ENCODE peak calls at places on chromosomes 12 and 14, in ten cellular contexts. V is NCI-H446, X is T-helper 2 cell, D is EL, P is ovary, Z is NCI-H1092, C is left ventricle myocardium superior, M is caudate nucleus, W is mesendoderm, R is GM23248. B is an unnamed sample.

GRCh38 chr14:22334627-22335026 is 254.4 kb downstream of the DAD1 start:
- DNase-seq in M (no peak), Z (no peak), C (no peak), R (no peak), X (no peak), P (no peak), V (no peak), W (no peak), D (no peak), B (no peak)

GRCh38 chr12:3453947-3454675 is 36.9 kb upstream of the PRMT8 start:
- DNase-seq in M (no peak), P (no peak), D (peak), V (no peak), R (peak), W (no peak), C (no peak), X (no peak), Z (no peak), B (no peak)

GRCh38 chr12:109948382-109948781 is 47.8 kb downstream of the GIT2 start:
- DNase-seq in Z (no peak), X (no peak), R (no peak), M (no peak), P (no peak), W (no peak), D (no peak), C (no peak), V (no peak), B (no peak)

GRCh38 chr12:131061041-131061806 is 107.5 kb downstream of the ADGRD1 start:
- DNase-seq in P (no peak), X (no peak), C (no peak), W (no peak), Z (no peak), M (no peak), R (no peak), D (no peak), V (no peak), B (no peak)

GRCh38 chr14:66395300-66395699 is 90.9 kb upstream of the CCDC196 start:
- DNase-seq in P (no peak), D (no peak), R (no peak), W (peak), X (peak), C (no peak), Z (no peak), M (no peak), V (no peak), B (no peak)

GRCh38 chr12:95335948-95336347 is 118.3 kb downstream of the VEZT start:
- DNase-seq in X (no peak), P (no peak), C (no peak), R (no peak), Z (no peak), D (no peak), V (no peak), M (no peak), W (no peak), B (no peak)

GRCh38 chr12:14934511-14934910 is 3.8 kb downstream of the ERP27 start:
- DNase-seq in X (no peak), Z (no peak), C (no peak), V (no peak), D (no peak), P (no peak), R (no peak), W (no peak), M (no peak), B (no peak)

GRCh38 chr12:103647267-103647666 is 60.2 kb downstream of the STAB2 start:
- DNase-seq in C (no peak), W (no peak), X (no peak), P (no peak), D (peak), Z (no peak), M (no peak), R (peak), V (no peak), B (no peak)

GRCh38 chr14:89348726-89349125 is 68.3 kb downstream of the FOXN3 start:
- DNase-seq in X (no peak), D (no peak), M (no peak), Z (no peak), W (no peak), P (no peak), C (no peak), R (no peak), V (no peak), B (no peak)

GRCh38 chr14:51202914-51203665 is 37.0 kb upstream of the TMX1 start:
- DNase-seq in R (no peak), V (no peak), P (no peak), C (no peak), D (no peak), W (no peak), X (no peak), M (no peak), Z (no peak), B (no peak)

GRCh38 chr14:25231006-25231405 is 181.1 kb upstream of the STXBP6 start:
- DNase-seq in Z (peak), X (no peak), P (no peak), W (no peak), D (no peak), M (no peak), V (no peak), C (no peak), R (no peak), B (no peak)

GRCh38 chr14:89337912-89338311 is 79.1 kb downstream of the FOXN3 start:
- DNase-seq in X (no peak), C (peak), R (peak), Z (no peak), W (no peak), V (no peak), M (no peak), D (no peak), P (no peak), B (no peak)

GRCh38 chr12:97148941-97149559 is 242.0 kb downstream of the NEDD1 start:
- DNase-seq in R (peak), C (peak), M (no peak), W (peak), D (peak), X (no peak), V (peak), Z (no peak), P (no peak), B (peak)

GRCh38 chr12:57816855-57817151 is 1.7 kb downstream of the AVIL start:
- DNase-seq in Z (no peak), R (peak), M (no peak), D (no peak), W (no peak), P (no peak), V (no peak), C (peak), X (no peak), B (peak)

GRCh38 chr14:70641548-70642312 is at the start of gene TTC9:
- DNase-seq in X (no peak), D (no peak), C (peak), Z (no peak), R (peak), V (no peak), P (no peak), M (no peak), W (no peak), B (no peak)

GRCh38 chr14:101350710-101351109 is 210.6 kb upstream of the DIO3 start:
- DNase-seq in D (no peak), C (no peak), X (no peak), P (no peak), Z (no peak), R (no peak), W (no peak), M (no peak), V (no peak), B (no peak)

GRCh38 chr12:124663771-124664366 is 96.5 kb upstream of the NCOR2 start:
- DNase-seq in X (no peak), R (no peak), C (no peak), P (no peak), D (no peak), M (peak), Z (no peak), W (peak), V (no peak), B (no peak)

GRCh38 chr12:27009926-27010325 is 4.3 kb downstream of the TM7SF3 start:
- DNase-seq in X (no peak), M (no peak), P (no peak), D (peak), R (no peak), C (no peak), V (no peak), W (no peak), Z (no peak), B (no peak)

GRCh38 chr12:52600941-52601481 is at the start of gene KRT72:
- DNase-seq in M (no peak), Z (no peak), X (no peak), R (no peak), W (no peak), P (no peak), V (no peak), D (no peak), C (no peak), B (no peak)

GRCh38 chr14:37623552-37623951 is 28.1 kb downstream of the TTC6 start:
- DNase-seq in C (no peak), X (no peak), Z (no peak), W (no peak), M (no peak), V (peak), R (peak), D (peak), P (no peak), B (no peak)

GRCh38 chr12:54398995-54399793 is 14.7 kb upstream of the ZNF385A start:
- DNase-seq in D (peak), P (peak), R (peak), V (peak), C (peak), Z (peak), W (peak), M (peak), X (peak), B (peak)

GRCh38 chr12:74328623-74329022 is 209.0 kb upstream of the ATXN7L3B start:
- DNase-seq in C (no peak), R (no peak), X (no peak), Z (no peak), D (peak), V (no peak), W (peak), M (no peak), P (no peak), B (no peak)

GRCh38 chr12:56990648-56991318 is 15.6 kb downstream of the ZBTB39 start:
- DNase-seq in W (no peak), P (no peak), R (no peak), D (no peak), V (no peak), M (no peak), C (no peak), Z (no peak), X (no peak), B (no peak)

GRCh38 chr12:120376416-120376815 is 7.5 kb upstream of the MSI1 start:
- DNase-seq in X (no peak), Z (no peak), V (no peak), D (no peak), W (peak), R (no peak), P (no peak), C (no peak), M (no peak), B (no peak)

GRCh38 chr14:41187868-41188267 is 418.8 kb upstream of the LRFN5 start:
- DNase-seq in R (no peak), C (no peak), W (no peak), Z (no peak), X (no peak), V (no peak), P (no peak), M (no peak), D (no peak), B (no peak)

GRCh38 chr14:62062645-62063044 is 300.4 kb downstream of the SNAPC1 start:
- DNase-seq in V (no peak), Z (no peak), W (no peak), X (no peak), C (no peak), M (no peak), D (no peak), R (no peak), P (no peak), B (no peak)

GRCh38 chr12:30996255-30996654 is 69.7 kb downstream of the TSPAN11 start:
- DNase-seq in C (no peak), P (no peak), D (peak), V (no peak), M (no peak), X (no peak), R (peak), W (peak), Z (no peak), B (no peak)

GRCh38 chr12:108641446-108642268 is 8.0 kb upstream of the SELPLG start:
- DNase-seq in M (no peak), V (no peak), Z (no peak), W (no peak), C (no peak), P (no peak), D (no peak), R (no peak), X (no peak), B (no peak)

GRCh38 chr14:93132472-93133065 is 16.8 kb upstream of the ITPK1 start:
- DNase-seq in P (no peak), D (peak), V (no peak), X (no peak), W (peak), R (peak), Z (peak), M (no peak), C (no peak), B (no peak)

GRCh38 chr14:61517861-61518802 is 177.2 kb upstream of the HIF1A start:
- DNase-seq in D (no peak), M (no peak), W (no peak), X (no peak), P (no peak), C (peak), V (no peak), R (no peak), Z (no peak), B (no peak)

GRCh38 chr14:99230271-99231141 is 41.5 kb downstream of the BCL11B start:
- DNase-seq in P (no peak), D (no peak), Z (no peak), R (peak), M (no peak), V (no peak), C (no peak), X (peak), W (peak), B (no peak)

GRCh38 chr12:54037360-54038259 is 4.8 kb downstream of the HOXC5 start:
- DNase-seq in Z (no peak), W (no peak), M (no peak), P (no peak), X (no peak), D (no peak), V (no peak), C (no peak), R (no peak), B (no peak)

GRCh38 chr12:116969615-116970575 is 59.1 kb downstream of the FBXW8 start:
- DNase-seq in M (no peak), V (peak), X (no peak), R (peak), W (no peak), D (no peak), Z (peak), C (peak), P (peak), B (peak)

GRCh38 chr14:23093993-23094665 is 807 bp downstream of the ACIN1 start:
- DNase-seq in Z (no peak), M (no peak), P (no peak), V (no peak), R (peak), W (peak), C (no peak), D (no peak), X (no peak), B (no peak)

GRCh38 chr12:49827351-49828099 is 688 bp downstream of the NCKAP5L start:
- DNase-seq in D (peak), P (peak), Z (peak), W (peak), M (peak), X (peak), R (peak), C (peak), V (peak), B (peak)

GRCh38 chr12:31035226-31035625 is 38.4 kb upstream of the DDX11 start:
- DNase-seq in P (no peak), C (no peak), X (no peak), W (no peak), Z (no peak), R (peak), D (no peak), M (no peak), V (no peak), B (no peak)

GRCh38 chr12:110760204-110760609 is 17.5 kb upstream of the PPP1CC start:
- DNase-seq in M (no peak), R (no peak), V (no peak), W (no peak), Z (no peak), X (no peak), P (no peak), C (no peak), D (no peak), B (no peak)

GRCh38 chr14:68702105-68702504 is 90.8 kb downstream of the ZFP36L1 start:
- DNase-seq in R (no peak), C (no peak), M (no peak), P (peak), D (no peak), W (no peak), V (no peak), Z (no peak), X (no peak), B (no peak)

B was measured in left cardiac atrium.